ENCODE peak calls at places on chromosomes 12 and 14, in four cellular contexts. Q is body of pancreas, I is substantia nigra, D is T47D. F is an unnamed sample.

GRCh38 chr12:6226002-6226700 is 26.0 kb downstream of the CD9 start:
- DNase-seq in I (peak; percentile 47), Q (peak; percentile 26), D (no peak), F (no peak)

GRCh38 chr12:63753743-63754142 is 26.0 kb upstream of the RXYLT1 start:
- DNase-seq in I (no peak), D (peak; percentile 30), Q (no peak), F (no peak)

GRCh38 chr12:69623970-69624369 is 13.3 kb upstream of the LRRC10 start:
- DNase-seq in D (no peak), I (no peak), Q (peak; percentile 98), F (no peak)

GRCh38 chr14:26402126-26402525 is 195.7 kb downstream of the NOVA1 start:
- DNase-seq in Q (no peak), D (no peak), I (no peak), F (no peak)

GRCh38 chr12:41188841-41189394 is 798 bp downstream of the PDZRN4 start:
- DNase-seq in D (no peak), I (no peak), Q (no peak), F (no peak)

GRCh38 chr14:103393687-103394626 is 8.7 kb downstream of the MARK3 start:
- DNase-seq in D (peak; percentile 48), I (no peak), Q (peak; percentile 73), F (no peak)

GRCh38 chr14:26598081-26598671 is 343 bp upstream of the NOVA1 start:
- DNase-seq in I (peak; percentile 96), Q (peak; percentile 86), D (peak; percentile 73), F (no peak)

GRCh38 chr12:122862110-122862634 is 26.9 kb downstream of the HIP1R start:
- DNase-seq in D (no peak), I (no peak), Q (peak; percentile 6), F (no peak)

GRCh38 chr12:51864701-51865469 is 16.4 kb upstream of the FIGNL2 start:
- DNase-seq in D (no peak), I (no peak), Q (no peak), F (no peak)

GRCh38 chr12:120905856-120906384 is 1.8 kb upstream of the SPPL3 start:
- DNase-seq in Q (no peak), D (peak; percentile 35), I (no peak), F (no peak)

GRCh38 chr12:121711925-121712461 is 559 bp upstream of the TMEM120B start:
- DNase-seq in D (peak; percentile 53), Q (peak; percentile 63), I (no peak), F (peak; percentile 1)

GRCh38 chr12:52249511-52250047 is 16.5 kb downstream of the KRT7 start:
- DNase-seq in Q (no peak), I (no peak), D (no peak), F (no peak)

GRCh38 chr12:68636268-68636667 is 25.6 kb downstream of the RAP1B start:
- DNase-seq in I (no peak), Q (no peak), D (peak; percentile 60), F (no peak)

GRCh38 chr12:83016226-83016835 is 329.6 kb downstream of the TMTC2 start:
- DNase-seq in D (no peak), Q (peak; percentile 71), I (no peak), F (no peak)

GRCh38 chr12:2634481-2634880 is 160.3 kb upstream of the FKBP4 start:
- DNase-seq in D (no peak), Q (no peak), I (no peak), F (no peak)

GRCh38 chr12:51536159-51536558 is 54.9 kb upstream of the SCN8A start:
- DNase-seq in I (no peak), D (peak; percentile 48), Q (no peak), F (no peak)

GRCh38 chr14:52949711-52950409 is 990 bp downstream of the FERMT2 start:
- DNase-seq in D (peak; percentile 39), Q (peak; percentile 34), I (no peak), F (no peak)

F was measured in T-helper 22 cell.